ENCODE peak calls at places on chromosomes 4 and X, in nine cellular contexts. L is psoas muscle; M is adrenal gland; Z is left ventricle myocardium inferior; V is Panc1; X is mesendoderm; E is CD8-positive, alpha-beta memory T cell; S is neuronal stem cell; F is suprapubic skin. A is an unnamed sample.

GRCh38 chr4:61200991-61201526 is 933 bp downstream of the ADGRL3 start:
- DNase-seq in L (no peak), M (peak; percentile 51), Z (peak; percentile 23), V (no peak), X (peak; percentile 74), E (no peak), S (peak; percentile 33), F (peak; percentile 40), A (no peak)

GRCh38 chr4:150140774-150141400 is 62.6 kb downstream of the DCLK2 start:
- DNase-seq in L (no peak), M (no peak), Z (no peak), V (no peak), X (no peak), E (no peak), S (no peak), F (no peak), A (no peak)

GRCh38 chr4:69057620-69058409 is 38.5 kb upstream of the UGT2B7 start:
- DNase-seq in L (no peak), M (no peak), Z (no peak), V (no peak), X (peak; percentile 67), E (no peak), S (peak; percentile 27), F (no peak), A (no peak)

GRCh38 chr4:76342191-76342590 is 35.7 kb downstream of the STBD1 start:
- DNase-seq in L (no peak), M (no peak), Z (no peak), V (no peak), X (no peak), E (no peak), S (no peak), F (no peak), A (no peak)

GRCh38 chr4:143617994-143618679 is 82.3 kb downstream of the FREM3 start:
- DNase-seq in L (no peak), M (no peak), Z (no peak), V (no peak), X (no peak), E (no peak), S (no peak), F (no peak), A (peak; percentile 47)

GRCh38 chr4:101192244-101192643 is 155.1 kb downstream of the PPP3CA start:
- DNase-seq in L (no peak), M (no peak), Z (no peak), V (no peak), X (no peak), E (no peak), S (no peak), F (no peak), A (no peak)

GRCh38 chrX:15468036-15468435 is 25.1 kb downstream of the PIR start:
- DNase-seq in L (peak; percentile 18), M (peak; percentile 54), Z (no peak), V (no peak), X (peak; percentile 20), E (no peak), S (no peak), F (peak; percentile 71), A (peak; percentile 35)

GRCh38 chr4:23097251-23097650 is 404.5 kb downstream of the GBA3 start:
- DNase-seq in L (no peak), M (no peak), Z (no peak), V (no peak), X (no peak), E (no peak), S (no peak), F (no peak), A (no peak)

GRCh38 chrX:39983715-39984114 is 114.0 kb downstream of the BCOR start:
- DNase-seq in L (no peak), M (peak; percentile 60), Z (no peak), V (no peak), X (no peak), E (no peak), S (no peak), F (no peak), A (no peak)

GRCh38 chrX:85084770-85085393 is 81.2 kb downstream of the APOOL start:
- DNase-seq in L (no peak), M (no peak), Z (no peak), V (no peak), X (peak; percentile 13), E (peak; percentile 4), S (peak; percentile 1), F (no peak), A (no peak)

GRCh38 chrX:104137496-104137895 is 19.3 kb downstream of the SLC25A53 start:
- DNase-seq in L (no peak), M (no peak), Z (no peak), V (no peak), X (peak; percentile 37), E (no peak), S (no peak), F (no peak), A (no peak)

GRCh38 chr4:7774301-7775019 is 165.2 kb downstream of the AFAP1 start:
- DNase-seq in L (no peak), M (no peak), Z (no peak), V (no peak), X (no peak), E (no peak), S (no peak), F (peak; percentile 18), A (no peak)

GRCh38 chrX:71809886-71810285 is 46.7 kb downstream of the CXorf49B start:
- DNase-seq in L (no peak), M (no peak), Z (no peak), V (no peak), X (no peak), E (no peak), S (no peak), F (no peak), A (no peak)

GRCh38 chrX:46837543-46838481 is 969 bp downstream of the RP2 start:
- DNase-seq in L (no peak), M (no peak), Z (no peak), V (no peak), X (no peak), E (peak; percentile 39), S (no peak), F (no peak), A (no peak)

GRCh38 chr4:74501579-74501978 is 56.6 kb downstream of the AREG start:
- DNase-seq in L (no peak), M (no peak), Z (no peak), V (no peak), X (no peak), E (no peak), S (no peak), F (no peak), A (no peak)

GRCh38 chr4:6573551-6573950 is 1.4 kb upstream of the MAN2B2 start:
- DNase-seq in L (no peak), M (no peak), Z (no peak), V (no peak), X (no peak), E (no peak), S (no peak), F (no peak), A (no peak)

GRCh38 chr4:14652522-14652921 is 349.8 kb upstream of the CPEB2 start:
- DNase-seq in L (no peak), M (no peak), Z (no peak), V (no peak), X (no peak), E (no peak), S (no peak), F (no peak), A (no peak)

GRCh38 chr4:76198411-76199237 is 15.0 kb downstream of the SCARB2 start:
- DNase-seq in L (no peak), M (peak; percentile 85), Z (peak; percentile 46), V (no peak), X (peak; percentile 32), E (no peak), S (no peak), F (no peak), A (peak; percentile 69)

GRCh38 chr4:20506827-20507226 is 193.4 kb upstream of the PACRGL start:
- DNase-seq in L (no peak), M (no peak), Z (no peak), V (no peak), X (no peak), E (no peak), S (no peak), F (no peak), A (no peak)

GRCh38 chr4:113106076-113106475 is 56.6 kb downstream of the ANK2 start:
- DNase-seq in L (no peak), M (no peak), Z (no peak), V (peak; percentile 8), X (peak; percentile 54), E (no peak), S (no peak), F (no peak), A (no peak)

GRCh38 chrX:153340111-153340510 is 6.2 kb downstream of the ZNF275 start:
- DNase-seq in L (no peak), M (no peak), Z (no peak), V (no peak), X (no peak), E (no peak), S (no peak), F (no peak), A (no peak)
- H3K36me3 ChIP-seq in L (peaks cover 1% of the 10 kb centered on the region), M (peaks cover 8% of the 10 kb centered on the region), Z (peaks cover 9% of the 10 kb centered on the region), V (no peaks in the 10 kb centered on the region), X (no peaks in the 10 kb centered on the region), E (no peaks in the 10 kb centered on the region), S (peaks cover 7% of the 10 kb centered on the region), F (peaks cover 3% of the 10 kb centered on the region), A (no peaks in the 10 kb centered on the region)

DNA sequence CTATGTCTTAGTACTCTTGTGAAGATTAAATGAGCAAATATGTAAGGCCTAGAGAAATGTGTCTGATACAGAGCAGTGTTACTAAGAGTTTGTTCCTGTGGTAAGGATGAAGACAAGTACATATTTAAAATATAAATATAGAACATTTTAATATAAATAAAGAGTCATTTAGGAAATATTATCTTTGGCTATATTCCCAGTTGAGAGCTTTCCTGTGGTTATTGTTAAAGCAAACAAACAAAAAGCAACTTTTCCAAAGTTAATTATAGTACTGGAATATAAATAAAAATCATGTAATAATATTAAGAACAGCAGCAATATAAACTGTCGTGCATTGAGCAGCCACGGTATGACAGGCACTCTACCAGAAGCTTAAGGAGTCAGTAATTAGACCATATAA is 472.5 kb downstream of the INPP4B start:
- DNase-seq in L (no peak), M (no peak), Z (no peak), V (no peak), X (no peak), E (no peak), S (no peak), F (no peak), A (no peak)
- H3K4me1 ChIP-seq in L (peaks cover 14% of the 10 kb centered on the region), M (no peaks in the 10 kb centered on the region), Z (peaks cover 61% of the 10 kb centered on the region), V (peaks cover 4% of the 10 kb centered on the region), X (peaks cover 2% of the 10 kb centered on the region), E (peaks cover 81% of the 10 kb centered on the region), S (peaks cover 13% of the 10 kb centered on the region), F (peaks cover 10% of the 10 kb centered on the region), A (no peaks in the 10 kb centered on the region)

DNA sequence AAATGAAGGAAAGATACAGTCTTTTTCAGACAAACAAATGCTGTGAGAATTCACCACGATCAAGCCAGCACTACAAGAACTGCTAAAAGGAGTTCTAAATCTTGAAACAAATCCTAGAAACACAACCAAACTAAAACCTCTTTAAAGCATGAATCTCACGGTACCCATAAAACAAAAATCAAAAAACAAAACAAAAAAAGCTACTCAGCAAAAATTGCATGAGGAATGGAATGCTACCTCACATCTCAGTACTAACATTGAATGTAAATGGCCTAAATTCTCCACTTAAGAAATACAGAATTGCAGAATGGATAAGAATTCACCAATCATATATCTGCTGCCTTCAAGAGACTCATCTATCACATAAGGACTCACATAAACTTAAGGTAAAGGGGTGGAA is 300.1 kb downstream of the NAF1 start:
- DNase-seq in L (no peak), M (no peak), Z (no peak), V (no peak), X (no peak), E (no peak), S (no peak), F (no peak), A (no peak)
- H3K4me3 ChIP-seq in L (no peak overlapping the region), M (no peak overlapping the region), Z (no peak overlapping the region), V (no peak overlapping the region), X (no peak overlapping the region), E (no peak overlapping the region), S (no peak overlapping the region), F (no peak overlapping the region), A (no peak overlapping the region)

GRCh38 chr4:41687971-41688370 is 60.6 kb downstream of the PHOX2B start:
- DNase-seq in L (no peak), M (peak; percentile 69), Z (no peak), V (no peak), X (no peak), E (no peak), S (no peak), F (no peak), A (no peak)
- H3K36me3 ChIP-seq in L (peaks cover 100% of the 10 kb centered on the region), M (peaks cover 52% of the 10 kb centered on the region), Z (peaks cover 99% of the 10 kb centered on the region), V (no peaks in the 10 kb centered on the region), X (no peaks in the 10 kb centered on the region), E (no peaks in the 10 kb centered on the region), S (peaks cover 2% of the 10 kb centered on the region), F (peaks cover 54% of the 10 kb centered on the region), A (no peaks in the 10 kb centered on the region)

A was measured in uterus.